ENCODE peak calls at places on chromosomes 16 and 17, in four cellular contexts. T is iPS DF 6.9, W is adipocyte, S is transverse colon. Y is an unnamed sample. For H3K27me3, the result is how much of the 10 kb centered on the place peaks cover.

GRCh38 chr16:75252946-75253911 is 1.8 kb upstream of the BCAR1 start:
- DNase-seq in S (no peak), W (peak), T (peak), Y (no peak)

GRCh38 chr17:3271072-3271848 is 26.9 kb downstream of the OR3A1 start:
- DNase-seq in S (no peak), T (no peak), W (no peak), Y (no peak)

GRCh38 chr17:76691379-76692191 is 19.2 kb downstream of the MXRA7 start:
- DNase-seq in S (no peak), W (no peak), T (no peak), Y (no peak)

GRCh38 chr17:15741624-15742023 is 9.5 kb downstream of the TBC1D26 start:
- DNase-seq in T (no peak), W (no peak), S (no peak), Y (no peak)

GRCh38 chr16:1612320-1613111 is at the start of gene CRAMP1:
- DNase-seq in W (peak), T (no peak), S (peak), Y (no peak)

GRCh38 chr16:75068632-75069031 is 47.9 kb downstream of the LDHD start:
- DNase-seq in W (no peak), S (no peak), T (no peak), Y (no peak)

GRCh38 chr17:8117980-8118768 is at the start of gene ALOXE3:
- DNase-seq in T (no peak), S (peak), W (peak), Y (peak)

GRCh38 chr16:56589141-56590039 is at the start of gene MT3:
- DNase-seq in S (peak), T (no peak), W (peak), Y (no peak)

GRCh38 chr17:34291721-34292348 is 6.3 kb downstream of the CCL11 start:
- DNase-seq in T (no peak), W (no peak), S (no peak), Y (no peak)

GRCh38 chr17:66898536-66898935 is 63.6 kb downstream of the CACNG5 start:
- DNase-seq in T (no peak), S (no peak), W (no peak), Y (no peak)

GRCh38 chr16:23564964-23565363 is 7.4 kb downstream of the UBFD1 start:
- DNase-seq in T (no peak), W (no peak), S (no peak), Y (no peak)

DNA sequence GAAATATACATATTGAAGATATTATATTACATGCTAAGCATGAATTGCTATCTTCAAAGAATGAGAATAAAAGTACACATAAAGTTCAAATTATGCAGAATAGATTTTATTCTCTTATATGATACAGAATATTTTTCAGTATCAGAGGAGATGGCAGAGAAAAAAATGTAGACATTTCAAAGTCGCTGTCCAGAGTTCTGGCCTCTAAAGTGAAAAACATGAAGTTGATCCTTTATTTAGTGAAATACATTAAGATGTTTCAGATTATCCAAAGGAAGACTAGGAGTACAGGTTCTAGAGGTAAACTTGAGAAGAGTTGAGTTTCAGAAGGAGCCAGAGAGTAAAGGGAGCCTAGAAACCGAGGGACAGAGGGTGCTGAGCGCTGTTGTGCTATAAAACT is 303.6 kb downstream of the UTP18 start:
- DNase-seq in S (no peak), W (no peak), T (no peak), Y (no peak)
- H3K27me3 ChIP-seq in S (under half), W (under half), T (under half), Y (under half)

GRCh38 chr16:87600246-87600645 is 2.1 kb upstream of the JPH3 start:
- DNase-seq in S (no peak), T (no peak), W (no peak), Y (no peak)
- H3K27me3 ChIP-seq in S (half or more), T (under half), W (half or more), Y (under half)

GRCh38 chr16:85901110-85901509 is 2.1 kb downstream of the IRF8 start:
- DNase-seq in W (no peak), T (no peak), S (no peak), Y (no peak)
- H3K27me3 ChIP-seq in W (half or more), T (under half), S (under half), Y (under half)

DNA sequence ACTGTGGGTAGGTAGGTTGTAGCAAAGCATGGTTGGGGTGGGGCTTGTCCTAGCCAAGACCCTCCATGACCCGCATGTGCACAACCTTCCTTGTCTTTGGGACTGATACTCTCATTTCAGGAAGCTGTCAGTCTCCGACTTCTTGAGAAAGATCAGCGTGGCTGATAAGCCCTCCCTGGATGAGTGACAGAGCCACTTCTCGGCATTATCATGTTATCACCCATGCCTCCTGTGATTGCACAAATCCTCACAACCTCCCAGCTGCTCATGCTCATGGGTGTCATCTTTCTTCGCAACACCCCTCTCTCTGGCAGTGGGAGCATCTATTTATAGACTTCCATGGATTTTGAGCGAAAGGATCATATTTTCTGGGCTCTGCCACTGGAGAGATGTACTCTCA is 314.2 kb downstream of the FOXL1 start:
- DNase-seq in T (no peak), S (no peak), W (peak), Y (no peak)
- H3K27me3 ChIP-seq in T (under half), S (under half), W (half or more), Y (under half)

DNA sequence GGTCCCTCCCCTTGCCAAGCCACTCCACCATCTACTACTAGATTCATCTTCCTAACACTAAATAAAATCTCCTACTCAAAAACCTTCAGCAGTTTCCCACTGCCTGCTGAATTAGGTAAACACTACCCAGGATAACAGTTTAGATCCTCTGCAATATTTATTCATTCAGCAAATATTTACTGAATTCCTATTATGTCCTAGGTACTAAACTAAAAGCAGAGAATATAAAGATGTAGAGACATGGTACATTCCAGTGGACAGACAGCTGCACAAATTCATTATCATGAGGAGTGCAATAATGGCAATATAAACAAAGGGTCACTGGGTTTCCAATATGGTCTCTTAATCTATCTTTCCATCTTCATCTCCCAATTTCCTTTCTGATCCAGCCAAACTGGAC is 30.7 kb upstream of the HOXB13 start:
- DNase-seq in T (no peak), W (no peak), S (no peak), Y (no peak)
- H3K27me3 ChIP-seq in T (under half), W (half or more), S (half or more), Y (under half)

DNA sequence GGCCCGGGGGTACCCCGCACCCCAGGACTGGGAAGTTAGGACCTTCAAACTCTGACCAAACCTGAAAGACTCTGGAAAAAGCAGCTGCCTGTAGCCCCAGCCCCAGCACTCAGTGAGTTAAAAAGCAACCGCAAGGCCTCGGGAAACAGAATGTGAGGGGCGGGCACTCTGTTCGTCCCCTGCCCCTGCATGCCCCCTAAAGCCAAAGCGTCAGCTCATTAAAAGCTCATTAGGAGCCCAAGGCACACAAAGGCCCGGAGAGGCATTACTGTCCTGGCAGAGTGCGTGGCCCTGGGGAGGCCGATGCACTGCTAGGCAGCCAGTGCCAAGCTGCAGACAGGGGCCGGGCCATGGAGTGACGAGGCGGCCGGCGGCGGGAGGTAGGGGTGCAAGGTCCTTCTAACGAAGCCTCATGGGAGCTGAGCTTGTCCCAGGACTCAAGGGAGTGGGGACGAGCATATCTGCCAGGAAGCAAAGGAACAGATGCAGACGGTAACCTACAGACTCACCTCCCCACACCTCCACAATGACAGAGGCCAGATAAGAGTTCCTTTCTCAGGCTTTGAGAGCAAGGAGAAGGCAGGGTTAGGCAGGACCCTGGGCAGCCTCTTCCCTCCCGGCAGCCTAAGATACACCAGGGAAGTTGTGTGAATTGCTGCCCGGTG is 116.8 kb downstream of the ENGASE start:
- DNase-seq in T (no peak), S (no peak), W (no peak), Y (no peak)
- H3K27me3 ChIP-seq in T (under half), S (under half), W (half or more), Y (under half)